ENCODE peak calls at places on chromosomes 2 and 18, in four cellular contexts. Y, L, E and J are unnamed samples.

GRCh38 chr2:241769819-241770184 is 6.8 kb upstream of the GAL3ST2 start:
- DNase-seq in L (no peak), E (no peak), Y (no peak), J (no peak)

GRCh38 chr2:143397886-143398614 is 268.8 kb downstream of the ARHGAP15 start:
- DNase-seq in Y (no peak), E (no peak), L (no peak), J (peak)

GRCh38 chr18:38884050-38884449 is 1318.5 kb upstream of the CELF4 start:
- DNase-seq in Y (no peak), L (peak), E (peak), J (no peak)

GRCh38 chr2:9234680-9235387 is 28.2 kb downstream of the ASAP2 start:
- DNase-seq in L (peak), E (no peak), Y (no peak), J (peak)

GRCh38 chr2:191376981-191377629 is 131.9 kb downstream of the MYO1B start:
- DNase-seq in E (no peak), Y (no peak), L (peak), J (peak)

GRCh38 chr2:143530753-143531152 is 401.5 kb downstream of the ARHGAP15 start:
- DNase-seq in Y (no peak), E (no peak), L (no peak), J (peak)

GRCh38 chr2:58122540-58122939 is 75.9 kb downstream of the VRK2 start:
- DNase-seq in L (no peak), Y (no peak), E (no peak), J (no peak)

GRCh38 chr2:170943596-170943995 is 14.5 kb downstream of the GORASP2 start:
- DNase-seq in E (no peak), L (no peak), Y (no peak), J (no peak)

GRCh38 chr2:8324164-8324848 is 357.6 kb upstream of the ID2 start:
- DNase-seq in Y (no peak), E (no peak), L (peak), J (peak)

GRCh38 chr2:75157435-75157834 is 41.9 kb downstream of the TACR1 start:
- DNase-seq in E (no peak), L (peak), Y (no peak), J (no peak)

GRCh38 chr18:9838144-9838877 is 47.5 kb upstream of the TXNDC2 start:
- DNase-seq in Y (peak), L (peak), E (peak), J (no peak)
- H3K56ac ChIP-seq in Y (no peak), L (no peak), E (no peak), J (no peak)

GRCh38 chr18:45834303-45834702 is 8.8 kb downstream of the SIGLEC15 start:
- DNase-seq in Y (no peak), L (no peak), E (no peak), J (no peak)

GRCh38 chr18:45830917-45831316 is 5.4 kb downstream of the SIGLEC15 start:
- DNase-seq in Y (no peak), L (no peak), E (no peak), J (no peak)

GRCh38 chr18:45825258-45825744 is at the start of gene SIGLEC15:
- DNase-seq in L (no peak), Y (no peak), E (no peak), J (no peak)

GRCh38 chr18:45828917-45829811 is 3.7 kb downstream of the SIGLEC15 start:
- DNase-seq in E (no peak), L (peak), Y (peak), J (no peak)

GRCh38 chr18:45829896-45830295 is 4.4 kb downstream of the SIGLEC15 start:
- DNase-seq in L (no peak), E (no peak), Y (no peak), J (no peak)
- H3K56ac ChIP-seq in L (no peak), E (no peak), Y (no peak), J (no peak)

DNA sequence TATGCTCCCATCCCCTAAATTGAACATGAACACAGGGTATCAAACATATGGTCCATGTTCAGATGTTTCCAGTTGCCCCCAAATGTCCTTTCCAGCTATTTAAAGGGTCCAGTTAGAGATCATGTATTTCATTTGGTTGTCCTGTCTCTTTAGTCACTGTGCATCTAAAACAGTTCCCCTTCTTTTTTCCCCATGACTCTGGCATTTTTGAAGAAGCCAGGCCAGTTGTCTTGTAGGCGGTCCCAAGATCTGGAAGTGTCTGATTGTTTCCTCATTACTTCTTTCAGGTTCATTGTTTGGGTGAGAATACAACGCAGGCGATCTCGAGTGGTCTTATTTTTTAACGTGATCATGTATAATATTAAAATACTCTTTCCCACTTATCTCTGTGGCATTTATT is 7.9 kb downstream of the RAB31 start:
- DNase-seq in Y (no peak), E (no peak), L (no peak), J (no peak)
- H3K56ac ChIP-seq in Y (no peak), E (no peak), L (no peak), J (no peak)

DNA sequence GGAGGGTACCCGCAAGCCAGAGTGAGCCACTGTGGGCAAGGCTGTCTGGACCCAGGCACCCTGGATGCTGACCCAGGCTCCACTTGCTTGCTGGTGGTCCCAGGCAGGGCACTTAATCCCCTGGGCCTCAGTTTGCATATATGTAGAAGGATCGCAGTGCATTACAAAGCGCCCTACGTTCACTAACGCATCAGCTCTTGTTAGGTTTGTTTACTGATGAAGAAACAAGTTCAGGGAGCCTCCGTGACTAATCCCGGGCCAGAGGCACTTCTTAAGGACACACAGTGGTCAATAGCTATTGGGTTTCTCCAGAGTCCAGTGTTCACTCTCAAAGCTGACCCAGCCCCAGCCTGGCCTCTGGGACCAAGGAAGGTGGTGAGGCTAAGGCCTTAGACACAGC is 70.2 kb downstream of the LBH start:
- DNase-seq in Y (peak), E (peak), L (no peak), J (peak)
- H3K56ac ChIP-seq in Y (no peak), E (no peak), L (no peak), J (peak)

GRCh38 chr2:201191132-201191875 is 8.4 kb downstream of the CASP10 start:
- DNase-seq in L (no peak), E (no peak), Y (no peak), J (no peak)
- H3K56ac ChIP-seq in L (no peak), E (no peak), Y (no peak), J (no peak)

DNA sequence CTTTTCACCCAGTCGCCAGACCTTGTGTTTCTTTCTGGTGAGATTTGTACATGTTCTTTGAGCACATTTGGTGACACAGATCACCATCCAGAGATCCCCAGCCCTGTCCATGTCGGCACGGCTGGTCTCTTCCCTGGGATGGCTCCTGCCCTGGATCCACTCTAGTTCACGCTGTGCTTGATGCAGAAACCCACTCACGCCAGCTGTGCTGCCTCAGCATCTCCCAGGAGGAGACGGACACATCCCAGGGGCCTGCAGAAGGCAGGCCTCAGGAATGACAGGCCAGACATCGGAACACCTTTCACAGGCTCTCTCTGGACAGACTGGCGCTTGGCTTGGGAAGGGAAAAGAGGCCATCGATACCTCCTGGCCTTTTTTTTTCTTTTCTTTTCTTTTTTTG is 203.6 kb downstream of the ACKR3 start:
- DNase-seq in Y (no peak), E (no peak), L (no peak), J (no peak)
- H3K56ac ChIP-seq in Y (no peak), E (no peak), L (no peak), J (no peak)

GRCh38 chr2:151880586-151880985 is 52.4 kb upstream of the ARL5A start:
- DNase-seq in E (no peak), L (no peak), Y (no peak), J (no peak)

GRCh38 chr2:151886235-151886634 is 58.0 kb upstream of the ARL5A start:
- DNase-seq in Y (no peak), E (no peak), L (no peak), J (no peak)

GRCh38 chr2:151878655-151879563 is 50.7 kb upstream of the ARL5A start:
- DNase-seq in Y (no peak), E (no peak), L (peak), J (no peak)

GRCh38 chr2:151882786-151883445 is 54.7 kb upstream of the ARL5A start:
- DNase-seq in Y (no peak), L (no peak), E (no peak), J (no peak)

DNA sequence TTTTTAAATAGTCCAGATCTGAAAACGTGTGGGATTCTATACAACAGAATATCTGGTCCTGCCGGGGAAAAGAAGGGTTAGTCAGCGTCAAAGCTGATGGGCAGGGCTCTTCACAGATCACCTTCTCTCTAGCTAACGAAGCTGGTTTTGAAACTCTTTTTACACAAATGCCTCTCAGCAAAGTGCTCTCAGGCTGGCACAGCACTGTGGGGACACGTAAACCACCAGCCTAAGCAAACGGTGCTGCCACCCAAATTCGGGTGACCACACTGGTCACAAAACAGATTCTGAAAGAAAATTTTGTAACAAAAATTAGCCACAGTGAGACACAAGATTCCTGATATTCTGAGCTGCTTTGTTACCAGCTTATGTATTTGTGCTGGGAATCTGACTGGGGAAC is 53.1 kb upstream of the ARL5A start:
- DNase-seq in Y (no peak), L (no peak), E (no peak), J (no peak)
- H3K56ac ChIP-seq in Y (no peak), L (no peak), E (no peak), J (no peak)

GRCh38 chr18:56992777-56993176 is 154.1 kb upstream of the BOD1L2 start:
- DNase-seq in L (no peak), E (no peak), Y (no peak), J (peak)

GRCh38 chr18:56995579-56996194 is 151.2 kb upstream of the BOD1L2 start:
- DNase-seq in E (no peak), Y (no peak), L (peak), J (no peak)

GRCh38 chr18:56999823-57000222 is 147.1 kb upstream of the BOD1L2 start:
- DNase-seq in Y (no peak), E (no peak), L (no peak), J (no peak)

GRCh38 chr18:57002627-57003026 is 144.3 kb upstream of the BOD1L2 start:
- DNase-seq in Y (no peak), E (no peak), L (no peak), J (no peak)

GRCh38 chr18:56997200-56997599 is 149.7 kb upstream of the BOD1L2 start:
- DNase-seq in E (no peak), L (no peak), Y (no peak), J (no peak)
- H3K56ac ChIP-seq in E (no peak), L (no peak), Y (no peak), J (no peak)

DNA sequence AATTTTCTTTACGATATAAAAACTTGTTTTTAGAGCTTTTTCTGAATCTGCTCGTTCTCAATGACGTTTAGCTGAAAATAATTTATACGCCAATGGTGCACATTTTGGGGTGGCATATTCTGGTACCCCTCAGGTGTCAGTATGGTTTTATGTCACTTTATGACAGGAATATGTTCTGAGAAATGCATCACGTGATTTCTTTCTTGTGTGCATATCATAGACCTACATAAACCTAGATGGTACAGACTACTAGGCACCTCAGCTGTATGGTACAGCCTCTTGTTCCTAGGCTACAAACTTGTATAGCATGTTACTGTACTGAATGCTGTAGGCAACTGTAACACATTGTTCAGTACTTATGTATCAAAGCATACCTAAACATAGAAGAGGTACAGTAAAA is 68.2 kb downstream of the TMEM17 start:
- DNase-seq in L (no peak), E (no peak), Y (no peak), J (no peak)
- H3K56ac ChIP-seq in L (no peak), E (no peak), Y (no peak), J (no peak)

GRCh38 chr2:215382480-215382879 is 53.4 kb downstream of the FN1 start:
- DNase-seq in Y (no peak), L (no peak), E (no peak), J (no peak)
- H3K56ac ChIP-seq in Y (no peak), L (no peak), E (no peak), J (no peak)